ENCODE peak calls at places on chromosomes 5 and 9, in five cellular contexts. One of them, this sample, is unnamed.

GRCh38 chr9:6549106-6549505 is 96.4 kb downstream of the GLDC start:
- DNase-seq in fibroblast of the conjunctiva: no peak
- DNase-seq in skeletal muscle cell: no peak
- DNase-seq in GM12865: no peak
- DNase-seq in posterior cingulate gyrus: no peak
- DNase-seq in this sample: no peak

GRCh38 chr5:76831108-76831447 is 12.2 kb downstream of the F2RL1 start:
- DNase-seq in fibroblast of the conjunctiva: no peak
- DNase-seq in skeletal muscle cell: no peak
- DNase-seq in GM12865: peak; percentile 54
- DNase-seq in posterior cingulate gyrus: no peak
- DNase-seq in this sample: no peak

GRCh38 chr5:113552137-113552536 is 38.6 kb downstream of the YTHDC2 start:
- DNase-seq in fibroblast of the conjunctiva: no peak
- DNase-seq in skeletal muscle cell: no peak
- DNase-seq in GM12865: no peak
- DNase-seq in posterior cingulate gyrus: no peak
- DNase-seq in this sample: no peak

GRCh38 chr5:115758356-115758755 is 58.1 kb downstream of the CDO1 start:
- DNase-seq in fibroblast of the conjunctiva: no peak
- DNase-seq in skeletal muscle cell: no peak
- DNase-seq in GM12865: peak; percentile 16
- DNase-seq in posterior cingulate gyrus: no peak
- DNase-seq in this sample: no peak

GRCh38 chr5:125486634-125487033 is 740.2 kb upstream of the ZNF608 start:
- DNase-seq in fibroblast of the conjunctiva: peak; percentile 64
- DNase-seq in skeletal muscle cell: peak; percentile 60
- DNase-seq in GM12865: no peak
- DNase-seq in posterior cingulate gyrus: no peak
- DNase-seq in this sample: no peak

GRCh38 chr5:569358-569867 is 42.7 kb upstream of the CEP72 start:
- DNase-seq in fibroblast of the conjunctiva: no peak
- DNase-seq in skeletal muscle cell: no peak
- DNase-seq in GM12865: no peak
- DNase-seq in posterior cingulate gyrus: no peak
- DNase-seq in this sample: no peak

GRCh38 chr5:132812123-132812948 is 766 bp upstream of the SOWAHA start:
- DNase-seq in fibroblast of the conjunctiva: no peak
- DNase-seq in skeletal muscle cell: no peak
- DNase-seq in GM12865: no peak
- DNase-seq in posterior cingulate gyrus: no peak
- DNase-seq in this sample: no peak

GRCh38 chr5:89351232-89351631 is 468.2 kb upstream of the MEF2C start:
- DNase-seq in fibroblast of the conjunctiva: peak; percentile 33
- DNase-seq in skeletal muscle cell: peak; percentile 63
- DNase-seq in GM12865: no peak
- DNase-seq in posterior cingulate gyrus: no peak
- DNase-seq in this sample: no peak

GRCh38 chr5:157761690-157762611 is 18.4 kb downstream of the LSM11 start:
- DNase-seq in fibroblast of the conjunctiva: peak; percentile 71
- DNase-seq in skeletal muscle cell: peak; percentile 19
- DNase-seq in GM12865: peak; percentile 68
- DNase-seq in posterior cingulate gyrus: no peak
- DNase-seq in this sample: peak; percentile 79

GRCh38 chr5:179209359-179210150 is 135.7 kb downstream of the ADAMTS2 start:
- DNase-seq in fibroblast of the conjunctiva: peak; percentile 36
- DNase-seq in skeletal muscle cell: peak; percentile 38
- DNase-seq in GM12865: no peak
- DNase-seq in posterior cingulate gyrus: no peak
- DNase-seq in this sample: no peak